ENCODE peak calls at places on chromosome 9, in seven cellular contexts. M is K562, A is upper lobe of left lung, C is HepG2, V is Panc1, O is GM12878, T is HCT116. N is an unnamed sample.

GRCh38 chr9:33407061-33407460 is 4.7 kb upstream of the AQP7 start:
- ATAC-seq in T (no peak), C (no peak), O (no peak), A (no peak), M (no peak), V (no peak), N (no peak)

GRCh38 chr9:36007309-36007708 is 29.4 kb upstream of the RECK start:
- ATAC-seq in C (no peak), A (no peak), V (no peak), M (no peak), T (no peak), O (peak; percentile 82), N (no peak)

GRCh38 chr9:4725706-4726442 is 15.1 kb downstream of the AK3 start:
- ATAC-seq in A (no peak), M (no peak), V (no peak), T (no peak), O (peak; percentile 42), C (no peak), N (no peak)

GRCh38 chr9:27539479-27540441 is 10.1 kb upstream of the MOB3B start:
- ATAC-seq in C (peak; percentile 73), O (peak; percentile 66), V (no peak), M (no peak), A (peak; percentile 32), T (no peak), N (peak; percentile 91)

GRCh38 chr9:133074111-133074651 is 12.4 kb downstream of the CEL start:
- ATAC-seq in C (no peak), M (peak; percentile 44), O (no peak), V (no peak), A (no peak), T (no peak), N (no peak)

GRCh38 chr9:37611961-37612360 is 19.6 kb upstream of the TOMM5 start:
- ATAC-seq in M (no peak), O (no peak), V (no peak), A (no peak), T (no peak), C (no peak), N (no peak)

GRCh38 chr9:120289091-120289490 is 290.9 kb downstream of the CDK5RAP2 start:
- ATAC-seq in C (no peak), T (no peak), O (no peak), A (no peak), M (no peak), V (no peak), N (no peak)

GRCh38 chr9:7237473-7238243 is 479.9 kb downstream of the KDM4C start:
- ATAC-seq in C (no peak), O (no peak), T (no peak), M (no peak), A (no peak), V (no peak), N (no peak)

GRCh38 chr9:71683598-71684235 is 84.6 kb downstream of the CEMIP2 start:
- ATAC-seq in M (no peak), V (no peak), C (no peak), O (no peak), A (no peak), T (peak; percentile 70), N (no peak)

GRCh38 chr9:33436445-33436844 is 10.9 kb downstream of the AQP3 start:
- ATAC-seq in T (no peak), O (no peak), M (peak; percentile 53), V (no peak), A (no peak), C (no peak), N (no peak)

GRCh38 chr9:115466784-115467183 is 348.8 kb upstream of the TNC start:
- ATAC-seq in A (no peak), T (no peak), M (no peak), V (no peak), C (no peak), O (no peak), N (no peak)

GRCh38 chr9:80884180-80884579 is 805.2 kb downstream of the TLE1 start:
- ATAC-seq in T (no peak), V (no peak), A (no peak), M (no peak), O (no peak), C (no peak), N (no peak)

GRCh38 chr9:4069457-4070162 is 230.3 kb downstream of the GLIS3 start:
- ATAC-seq in T (no peak), V (no peak), A (no peak), M (no peak), C (no peak), O (no peak), N (no peak)

GRCh38 chr9:83959061-83959460 is 21.0 kb downstream of the HNRNPK start:
- ATAC-seq in V (no peak), C (peak; percentile 33), O (no peak), M (no peak), T (no peak), A (no peak), N (no peak)

GRCh38 chr9:106980551-106981101 is 117.7 kb downstream of the ZNF462 start:
- ATAC-seq in A (no peak), M (no peak), V (no peak), T (no peak), O (peak; percentile 74), C (no peak), N (no peak)

GRCh38 chr9:99561435-99562262 is 260.0 kb upstream of the NR4A3 start:
- ATAC-seq in V (no peak), C (no peak), M (no peak), O (peak; percentile 66), A (no peak), T (no peak), N (no peak)

GRCh38 chr9:98879094-98879957 is 64.4 kb upstream of the COL15A1 start:
- ATAC-seq in T (no peak), O (no peak), C (no peak), A (no peak), V (no peak), M (no peak), N (no peak)

GRCh38 chr9:112771359-112772214 is 21.0 kb downstream of the SNX30 start:
- ATAC-seq in O (peak; percentile 38), T (no peak), A (no peak), M (no peak), V (no peak), C (no peak), N (no peak)

GRCh38 chr9:76912631-76913275 is 6.8 kb upstream of the PRUNE2 start:
- ATAC-seq in M (no peak), A (no peak), C (no peak), V (no peak), O (peak; percentile 71), T (peak; percentile 69), N (no peak)

GRCh38 chr9:86763795-86764194 is 183.5 kb downstream of the GAS1 start:
- ATAC-seq in O (no peak), M (no peak), V (no peak), C (no peak), A (no peak), T (no peak), N (no peak)

GRCh38 chr9:131290039-131290766 is 680 bp downstream of the PLPP7 start:
- ATAC-seq in A (no peak), O (no peak), V (peak; percentile 59), C (peak; percentile 15), M (no peak), T (no peak), N (peak; percentile 25)

GRCh38 chr9:76255781-76256455 is 138.3 kb downstream of the RFK start:
- ATAC-seq in T (no peak), A (peak; percentile 86), M (no peak), O (no peak), V (no peak), C (no peak), N (peak; percentile 96)

GRCh38 chr9:34928921-34929320 is 29.2 kb upstream of the PHF24 start:
- ATAC-seq in C (no peak), T (no peak), O (no peak), V (no peak), M (no peak), A (no peak), N (no peak)

GRCh38 chr9:2838356-2838983 is 5.4 kb downstream of the PUM3 start:
- ATAC-seq in V (no peak), C (no peak), M (no peak), O (no peak), A (no peak), T (no peak), N (no peak)

GRCh38 chr9:131397100-131397790 is 3.4 kb downstream of the PRRC2B start:
- ATAC-seq in A (no peak), V (no peak), M (peak; percentile 1), C (peak; percentile 5), T (no peak), O (peak; percentile 9), N (no peak)

GRCh38 chr9:7178729-7179128 is 421.0 kb downstream of the KDM4C start:
- ATAC-seq in A (no peak), O (peak; percentile 84), V (no peak), T (no peak), M (no peak), C (no peak), N (no peak)

GRCh38 chr9:76115982-76116646 is 225.6 kb downstream of the PCSK5 start:
- ATAC-seq in A (no peak), T (no peak), C (no peak), O (no peak), M (no peak), V (no peak), N (no peak)

DNA sequence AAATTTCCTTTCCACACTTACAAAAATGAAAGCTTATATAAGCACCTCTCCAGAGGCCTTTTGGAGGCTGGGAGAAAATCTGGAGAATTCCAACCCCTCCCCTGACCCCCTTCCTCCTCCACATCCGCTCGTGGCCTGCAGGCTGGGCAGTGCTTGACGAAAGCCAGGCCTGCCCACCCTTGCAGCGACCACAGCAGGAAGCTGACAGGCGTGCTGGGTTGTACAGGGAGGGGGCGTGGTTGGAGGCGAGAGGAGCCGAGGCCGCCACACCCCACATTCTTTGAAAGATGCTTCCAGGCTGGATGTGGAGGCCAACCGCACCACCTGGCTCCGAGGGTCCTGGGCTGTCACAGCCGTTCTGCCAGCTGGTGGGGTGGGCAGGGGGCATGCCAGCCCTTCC is 47.8 kb upstream of the IER5L start:
- ATAC-seq in V (no peak), T (peak; percentile 95), O (peak; percentile 39), A (peak; percentile 19), C (no peak), M (peak; percentile 68), N (peak; percentile 83)
- TF ChIP-seq POLR2AphosphoS5 in V (no peak), T (no peak), O (no peak), A (no peak), C (no peak), M (no peak), N (peak; percentile 49)

GRCh38 chr9:122527193-122527592 is at the start of gene OR1N1:
- ATAC-seq in O (no peak), C (no peak), A (no peak), T (no peak), V (no peak), M (no peak), N (no peak)
- H3K9me3 ChIP-seq in O (no peaks in the 10 kb centered on the region), C (no peaks in the 10 kb centered on the region), A (no peaks in the 10 kb centered on the region), T (no peaks in the 10 kb centered on the region), V (no peaks in the 10 kb centered on the region), M (no peaks in the 10 kb centered on the region), N (no peaks in the 10 kb centered on the region)

DNA sequence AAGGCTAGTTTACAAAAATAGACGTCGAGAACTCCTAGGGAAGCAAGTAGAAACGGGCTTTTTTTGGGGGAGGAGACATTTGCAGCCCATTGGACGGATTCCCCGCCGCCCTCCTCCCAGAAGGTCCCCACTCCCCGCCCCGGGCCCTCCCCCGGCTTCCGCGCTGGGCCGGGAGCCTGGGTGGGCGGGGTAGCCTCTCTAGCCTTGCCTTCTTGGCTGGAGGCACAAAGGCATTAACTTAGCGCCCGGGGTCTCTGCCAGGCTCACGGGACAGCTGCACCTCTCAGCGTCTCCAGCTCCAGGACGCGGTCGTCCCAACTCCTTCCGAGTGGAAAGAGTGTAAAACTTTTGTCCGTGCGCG is at the start of gene DMRTA1:
- ATAC-seq in V (peak; percentile 96), T (no peak), M (no peak), C (peak; percentile 78), A (peak; percentile 97), O (peak; percentile 14), N (peak; percentile 96)
- TF ChIP-seq POLR2AphosphoS5 in V (no peak), T (no peak), M (no peak), C (no peak), A (peak; percentile 49), O (no peak), N (peak; percentile 68)

GRCh38 chr9:135287627-135288026 is 192.0 kb upstream of the PPP1R26 start:
- ATAC-seq in T (no peak), C (peak; percentile 29), A (no peak), M (no peak), O (no peak), V (no peak), N (no peak)
- H3K9me3 ChIP-seq in T (no peaks in the 10 kb centered on the region), C (no peaks in the 10 kb centered on the region), A (no peaks in the 10 kb centered on the region), M (no peaks in the 10 kb centered on the region), O (no peaks in the 10 kb centered on the region), V (no peaks in the 10 kb centered on the region), N (no peaks in the 10 kb centered on the region)